ENCODE peak calls at places on chromosomes 5 and 9, in four cellular contexts. X is Right ventricle myocardium inferior, C is omental fat pad, W is left lung. F is an unnamed sample.

GRCh38 chr5:15683332-15683731 is 183.4 kb downstream of the FBXL7 start:
- ATAC-seq in X (no peak), C (no peak), W (peak; percentile 19), F (no peak)

GRCh38 chr5:95591490-95591901 is 28.4 kb upstream of the GPR150 start:
- ATAC-seq in W (no peak), C (no peak), X (no peak), F (no peak)

GRCh38 chr5:33994845-33995244 is 10.4 kb upstream of the SLC45A2 start:
- ATAC-seq in W (peak; percentile 29), X (no peak), C (no peak), F (no peak)

GRCh38 chr9:80797427-80797825 is 891.9 kb downstream of the TLE1 start:
- ATAC-seq in C (no peak), W (no peak), X (no peak), F (no peak)

GRCh38 chr9:1100945-1101344 is 50.8 kb downstream of the DMRT2 start:
- ATAC-seq in C (no peak), X (peak; percentile 84), W (peak; percentile 95), F (peak; percentile 48)

GRCh38 chr9:31325778-31326177 is 1058.7 kb upstream of the ACO1 start:
- ATAC-seq in C (no peak), X (no peak), W (no peak), F (no peak)

GRCh38 chr5:146013761-146014160 is 77.4 kb downstream of the SH3RF2 start:
- ATAC-seq in W (no peak), C (no peak), X (no peak), F (no peak)

GRCh38 chr5:1524481-1524798 is 680 bp upstream of the LPCAT1 start:
- ATAC-seq in C (no peak), X (no peak), W (no peak), F (peak; percentile 1)

GRCh38 chr5:30040483-30041116 is 1152.9 kb upstream of the CDH6 start:
- ATAC-seq in C (no peak), W (peak; percentile 35), X (no peak), F (no peak)

GRCh38 chr9:91856419-91856818 is 93.6 kb downstream of the ROR2 start:
- ATAC-seq in C (no peak), X (no peak), W (no peak), F (no peak)

GRCh38 chr9:72577212-72577753 is 55.9 kb downstream of the TMC1 start:
- ATAC-seq in X (peak; percentile 75), C (peak; percentile 81), W (peak; percentile 78), F (peak; percentile 83)

GRCh38 chr9:133545494-133546286 is 11.2 kb downstream of the ADAMTSL2 start:
- ATAC-seq in X (peak; percentile 73), W (peak; percentile 36), C (peak; percentile 29), F (peak; percentile 75)

GRCh38 chr9:27125030-27125429 is 16.0 kb downstream of the TEK start:
- ATAC-seq in X (peak; percentile 97), C (peak; percentile 97), W (peak; percentile 89), F (peak; percentile 91)

GRCh38 chr5:95619518-95620029 is 313 bp upstream of the GPR150 start:
- ATAC-seq in C (no peak), W (no peak), X (no peak), F (no peak)

GRCh38 chr9:131885144-131885609 is 145.3 kb upstream of the RAPGEF1 start:
- ATAC-seq in C (no peak), X (peak; percentile 9), W (peak; percentile 88), F (no peak)

GRCh38 chr9:127531676-127532075 is 80.4 kb downstream of the LRSAM1 start:
- ATAC-seq in X (no peak), C (no peak), W (no peak), F (no peak)

GRCh38 chr5:33330992-33331391 is 109.8 kb upstream of the TARS1 start:
- ATAC-seq in C (no peak), W (no peak), X (no peak), F (no peak)

GRCh38 chr9:138103111-138103823 is 225.7 kb downstream of the CACNA1B start:
- ATAC-seq in X (no peak), C (no peak), W (no peak), F (no peak)

GRCh38 chr5:80198399-80198798 is 57.4 kb downstream of the SERINC5 start:
- ATAC-seq in W (peak; percentile 69), X (peak; percentile 90), C (peak; percentile 61), F (peak; percentile 36)

GRCh38 chr9:131954299-131954698 is 125.4 kb downstream of the MED27 start:
- ATAC-seq in C (no peak), W (peak; percentile 79), X (no peak), F (no peak)

GRCh38 chr5:95283022-95283615 is 1.8 kb downstream of the MCTP1 start:
- ATAC-seq in C (no peak), W (no peak), X (no peak), F (no peak)

GRCh38 chr5:108858959-108859358 is 111.3 kb downstream of the FER start:
- ATAC-seq in W (peak; percentile 36), C (no peak), X (no peak), F (no peak)